ENCODE peak calls at places on chromosomes 13 and 19, in seven cellular contexts. V, G, M, N, X, C and P are unnamed samples.

GRCh38 chr19:10233946-10234345 is 2.8 kb upstream of the S1PR2 start:
- DNase-seq in V (no peak), G (no peak), M (no peak), N (no peak), X (no peak), C (no peak), P (no peak)

GRCh38 chr19:9348671-9349070 is 14.1 kb upstream of the ZNF177 start:
- DNase-seq in V (no peak), G (no peak), M (no peak), N (no peak), X (no peak), C (no peak), P (no peak)

GRCh38 chr19:40623403-40624239 is 22.5 kb downstream of the LTBP4 start:
- DNase-seq in V (peak), G (peak), M (peak), N (no peak), X (peak), C (peak), P (peak)

GRCh38 chr13:42107006-42107405 is 58.6 kb downstream of the DGKH start:
- DNase-seq in V (no peak), G (no peak), M (no peak), N (no peak), X (no peak), C (no peak), P (no peak)

GRCh38 chr13:67416047-67416925 is 186.2 kb upstream of the PCDH9 start:
- DNase-seq in V (peak), G (peak), M (peak), N (peak), X (no peak), C (peak), P (peak)

GRCh38 chr13:114129649-114130062 is 2.8 kb downstream of the RASA3 start:
- DNase-seq in V (no peak), G (peak), M (no peak), N (no peak), X (no peak), C (no peak), P (no peak)

GRCh38 chr19:50189326-50189725 is 14.1 kb upstream of the MYH14 start:
- DNase-seq in V (no peak), G (no peak), M (no peak), N (no peak), X (no peak), C (no peak), P (no peak)

GRCh38 chr19:35098413-35099049 is 17.1 kb upstream of the FXYD3 start:
- DNase-seq in V (no peak), G (no peak), M (no peak), N (no peak), X (no peak), C (no peak), P (no peak)

GRCh38 chr13:78160793-78161192 is 242.2 kb upstream of the EDNRB start:
- DNase-seq in V (no peak), G (peak), M (peak), N (no peak), X (no peak), C (no peak), P (no peak)

GRCh38 chr19:54168174-54168917 is 4.6 kb downstream of the TMC4 start:
- DNase-seq in V (peak), G (peak), M (peak), N (peak), X (peak), C (peak), P (peak)

GRCh38 chr13:111472559-111473460 is 152.4 kb downstream of the TEX29 start:
- DNase-seq in V (peak), G (no peak), M (no peak), N (no peak), X (no peak), C (no peak), P (no peak)

GRCh38 chr13:40536443-40537113 is 129.9 kb downstream of the FOXO1 start:
- DNase-seq in V (no peak), G (no peak), M (no peak), N (no peak), X (peak), C (no peak), P (peak)

GRCh38 chr19:33545209-33545981 is 23.8 kb upstream of the PEPD start:
- DNase-seq in V (no peak), G (no peak), M (no peak), N (no peak), X (no peak), C (no peak), P (no peak)

GRCh38 chr13:111326621-111326965 is 6.2 kb downstream of the TEX29 start:
- DNase-seq in V (peak), G (no peak), M (no peak), N (no peak), X (no peak), C (no peak), P (no peak)

GRCh38 chr13:99265162-99265822 is 7.1 kb upstream of the GPR18 start:
- DNase-seq in V (no peak), G (no peak), M (no peak), N (no peak), X (no peak), C (no peak), P (no peak)

GRCh38 chr19:40614595-40615411 is 13.6 kb downstream of the LTBP4 start:
- DNase-seq in V (peak), G (peak), M (peak), N (peak), X (no peak), C (peak), P (peak)

GRCh38 chr13:26914624-26915023 is 154.0 kb upstream of the GPR12 start:
- DNase-seq in V (no peak), G (no peak), M (no peak), N (no peak), X (no peak), C (no peak), P (no peak)

GRCh38 chr13:27476943-27477681 is 26.7 kb upstream of the MTIF3 start:
- DNase-seq in V (no peak), G (peak), M (peak), N (no peak), X (no peak), C (no peak), P (no peak)

GRCh38 chr13:111398715-111399299 is 78.4 kb downstream of the TEX29 start:
- DNase-seq in V (no peak), G (no peak), M (no peak), N (no peak), X (no peak), C (no peak), P (no peak)

GRCh38 chr19:4058696-4059492 is 7.8 kb downstream of the ZBTB7A start:
- DNase-seq in V (peak), G (no peak), M (no peak), N (no peak), X (no peak), C (no peak), P (no peak)

GRCh38 chr19:42207767-42208259 is 9.7 kb downstream of the DEDD2 start:
- DNase-seq in V (no peak), G (peak), M (peak), N (no peak), X (no peak), C (no peak), P (no peak)

GRCh38 chr19:50794074-50794777 is 4.0 kb downstream of the ACP4 start:
- DNase-seq in V (no peak), G (no peak), M (no peak), N (no peak), X (no peak), C (peak), P (no peak)

GRCh38 chr13:21203132-21203531 is 26.7 kb downstream of the MRPL57 start:
- DNase-seq in V (no peak), G (peak), M (peak), N (no peak), X (no peak), C (no peak), P (no peak)

GRCh38 chr19:43639507-43640423 is at the start of gene CADM4:
- DNase-seq in V (peak), G (no peak), M (no peak), N (peak), X (no peak), C (peak), P (no peak)

GRCh38 chr19:43768273-43769050 is 12.3 kb downstream of the KCNN4 start:
- DNase-seq in V (no peak), G (no peak), M (no peak), N (no peak), X (no peak), C (no peak), P (no peak)

GRCh38 chr13:26465954-26466353 is 91.5 kb upstream of the WASF3 start:
- DNase-seq in V (no peak), G (no peak), M (no peak), N (no peak), X (no peak), C (peak), P (no peak)

GRCh38 chr13:26476111-26476743 is 81.3 kb upstream of the WASF3 start:
- DNase-seq in V (peak), G (peak), M (peak), N (no peak), X (peak), C (peak), P (peak)

DNA sequence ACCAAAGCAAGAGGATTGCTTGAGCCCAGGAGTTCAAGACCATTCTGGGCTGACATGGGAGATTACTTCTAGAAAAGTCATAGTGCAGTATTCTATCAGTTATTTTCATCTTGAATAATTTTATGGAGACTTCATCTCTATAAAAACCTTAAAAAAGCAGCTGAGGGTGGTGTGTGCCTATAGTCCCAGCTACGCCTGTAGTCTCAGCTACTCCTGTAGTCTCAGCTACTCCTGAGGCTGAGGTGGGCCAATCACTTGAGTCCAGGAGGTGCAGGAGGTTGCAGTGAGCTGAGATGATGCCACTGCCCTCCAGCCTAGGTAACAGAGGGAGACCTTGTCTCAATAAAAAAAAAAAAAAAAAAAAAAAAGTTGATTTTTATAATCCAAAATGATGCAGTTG is 22.1 kb upstream of the KCTD4 start:
- DNase-seq in V (no peak), G (no peak), M (no peak), N (no peak), X (no peak), C (no peak), P (no peak)
- H2BK5ac ChIP-seq in V (no peak), G (no peak), M (peak), N (no peak), X (no peak), C (no peak), P (no peak)

GRCh38 chr19:16218851-16219250 is 21.1 kb downstream of the AP1M1 start:
- DNase-seq in V (no peak), G (no peak), M (no peak), N (no peak), X (no peak), C (no peak), P (no peak)
- H2BK120ac ChIP-seq in V (no peak), G (no peak), M (no peak), N (no peak), X (no peak), C (no peak), P (no peak)

GRCh38 chr13:31361673-31362072 is 161.9 kb downstream of the B3GLCT start:
- DNase-seq in V (no peak), G (no peak), M (no peak), N (no peak), X (no peak), C (no peak), P (no peak)
- H2BK5ac ChIP-seq in V (no peak), G (no peak), M (no peak), N (no peak), X (no peak), C (no peak), P (no peak)

DNA sequence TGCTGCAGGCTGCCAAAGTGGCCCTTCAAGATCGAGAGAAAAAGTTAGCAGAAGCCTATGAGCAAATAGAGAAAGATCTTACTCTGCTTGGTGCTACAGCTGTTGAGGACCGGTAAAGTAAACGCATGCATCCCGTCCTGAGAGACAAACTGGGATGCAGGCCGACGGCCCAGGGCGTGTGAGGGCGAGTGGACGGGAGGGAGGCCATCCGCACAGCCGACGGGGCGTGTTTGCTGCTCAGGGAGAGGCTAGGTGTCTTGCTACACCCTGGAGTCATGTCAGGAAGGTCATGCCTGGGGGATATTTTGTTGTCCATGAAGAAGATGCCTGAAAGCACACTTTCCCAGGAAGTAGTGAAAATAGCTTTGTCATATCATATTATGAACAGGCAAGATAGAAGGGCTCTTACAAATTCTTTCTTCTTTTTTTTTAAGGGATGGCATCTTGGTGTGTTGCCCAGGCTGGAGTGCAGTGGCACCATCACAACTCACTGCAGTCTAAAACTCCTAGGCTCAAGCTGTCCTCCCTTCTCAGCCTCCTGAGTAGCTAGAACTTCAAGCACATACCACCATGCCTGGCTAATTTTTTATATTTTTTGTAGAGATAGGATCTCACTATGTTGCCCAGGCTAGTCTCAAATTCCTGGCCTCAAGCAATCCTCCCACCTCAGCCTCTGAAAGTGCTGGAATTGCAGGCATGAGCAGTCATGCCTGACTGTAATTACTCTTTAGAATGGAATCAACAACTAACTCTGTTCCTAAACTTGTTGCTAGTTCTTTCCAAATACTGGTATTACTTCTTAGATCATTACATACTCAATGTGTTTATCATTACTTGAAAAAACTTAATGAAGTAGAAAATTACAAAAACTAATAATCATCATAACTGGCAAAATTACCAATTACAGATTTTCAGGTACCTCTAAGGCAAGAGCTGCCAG is 117.6 kb upstream of the MCF2L start:
- DNase-seq in V (no peak), G (no peak), M (no peak), N (no peak), X (peak), C (no peak), P (no peak)
- H2BK120ac ChIP-seq in V (no peak), G (no peak), M (no peak), N (no peak), X (no peak), C (no peak), P (no peak)

GRCh38 chr19:56476093-56476492 is 1.1 kb downstream of the ZNF667 start:
- DNase-seq in V (no peak), G (no peak), M (no peak), N (no peak), X (no peak), C (no peak), P (no peak)
- H2BK5ac ChIP-seq in V (no peak), G (no peak), M (no peak), N (no peak), X (no peak), C (no peak), P (no peak)

GRCh38 chr19:45195764-45196163 is 17.2 kb downstream of the BLOC1S3 start:
- DNase-seq in V (no peak), G (peak), M (peak), N (no peak), X (no peak), C (no peak), P (no peak)
- H2BK120ac ChIP-seq in V (no peak), G (no peak), M (no peak), N (no peak), X (no peak), C (no peak), P (no peak)

DNA sequence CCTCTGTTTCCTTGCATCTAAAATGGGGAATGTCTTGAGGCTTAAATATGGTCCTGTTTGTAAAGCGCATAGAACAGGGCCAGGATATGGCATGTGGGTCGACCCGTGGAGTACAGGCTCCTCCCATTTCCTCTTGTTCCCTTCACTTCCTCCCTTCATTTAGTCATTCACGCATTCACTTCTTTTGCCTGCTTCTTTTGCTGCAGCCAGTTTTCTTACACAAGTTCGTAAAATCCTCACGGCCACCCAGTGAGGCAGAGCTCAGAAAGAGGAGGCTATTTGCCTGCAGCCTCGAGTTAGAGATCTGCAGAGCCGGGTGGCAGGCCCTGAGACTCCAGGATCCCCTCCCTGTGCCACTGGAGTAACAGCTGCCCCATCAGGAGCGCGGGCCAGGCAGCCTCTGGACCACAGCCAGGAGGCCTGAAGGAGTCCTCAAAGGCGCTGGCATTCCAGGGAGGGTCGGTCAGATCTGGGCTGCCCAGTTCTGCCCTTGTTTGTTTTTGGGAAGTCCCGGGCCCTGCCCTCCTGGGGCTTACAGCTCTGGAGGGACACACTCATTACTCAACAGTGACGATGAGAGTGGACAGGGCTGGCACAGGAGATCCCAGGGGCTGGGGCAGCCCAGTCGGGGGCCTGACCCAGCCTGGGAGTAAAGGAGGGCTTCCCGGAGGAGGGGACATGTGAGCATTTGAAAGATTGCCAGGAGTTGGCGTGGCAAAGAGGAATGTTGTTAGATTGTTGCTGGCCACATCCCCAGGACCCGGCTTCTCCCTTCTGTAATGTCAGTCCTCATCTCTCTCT is 4.6 kb downstream of the PPP5C start:
- DNase-seq in V (no peak), G (peak), M (peak), N (no peak), X (peak), C (no peak), P (no peak)
- H2BK5ac ChIP-seq in V (no peak), G (no peak), M (peak), N (no peak), X (no peak), C (peak), P (no peak)

DNA sequence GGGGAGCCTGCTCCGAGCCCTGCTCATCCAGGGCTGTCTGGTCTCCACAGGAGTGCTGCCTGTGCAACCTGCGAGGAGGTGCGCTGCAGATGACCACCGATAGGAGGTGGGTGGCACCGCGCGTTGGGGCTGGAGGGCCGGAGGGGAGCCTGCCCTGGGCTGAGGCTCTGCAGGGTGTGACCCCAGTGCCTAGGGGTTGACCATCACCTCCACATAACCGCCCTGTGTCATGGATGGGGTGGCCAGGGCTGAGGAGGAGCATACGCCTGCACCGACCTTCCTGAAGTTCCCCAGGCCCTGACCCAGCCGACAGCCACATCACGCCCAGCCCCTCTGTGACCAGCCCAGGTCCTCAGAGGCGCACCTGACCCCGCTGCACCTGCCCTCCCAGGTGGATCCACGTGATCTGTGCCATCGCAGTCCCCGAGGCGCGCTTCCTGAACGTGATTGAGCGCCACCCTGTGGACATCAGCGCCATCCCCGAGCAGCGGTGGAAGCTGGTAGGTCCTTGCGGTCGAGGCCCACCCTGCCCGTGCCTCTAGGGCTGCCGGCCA is 168.7 kb downstream of the KDM4B start:
- DNase-seq in V (peak), G (no peak), M (no peak), N (no peak), X (no peak), C (peak), P (peak)
- H2BK120ac ChIP-seq in V (no peak), G (no peak), M (no peak), N (no peak), X (no peak), C (no peak), P (no peak)

GRCh38 chr13:97141564-97142005 is 80.5 kb upstream of the MBNL2 start:
- DNase-seq in V (peak), G (peak), M (peak), N (peak), X (peak), C (no peak), P (peak)
- H2BK5ac ChIP-seq in V (no peak), G (no peak), M (peak), N (no peak), X (no peak), C (no peak), P (no peak)